ENCODE peak calls at places on chromosomes 12 and 14, in seven cellular contexts. One of them, this sample, is unnamed.

GRCh38 chr12:116194935-116195431 is 82.5 kb downstream of the MED13L start:
- DNase-seq in omental fat pad: no peak
- DNase-seq in glutamatergic neuron: no peak
- DNase-seq in pons: no peak
- DNase-seq in tibial nerve: no peak
- DNase-seq in stimulated activated CD8-positive, alpha-beta memory T cell treated with anti-CD3 and anti-CD28 coated beads, Interleukin-15, amount 100 ng/mL, for 4 hours: peak
- DNase-seq in nephron progenitor cell: no peak
- DNase-seq in this sample: no peak

GRCh38 chr12:106080111-106080732 is 58.5 kb downstream of the NUAK1 start:
- DNase-seq in omental fat pad: no peak
- DNase-seq in pons: no peak
- DNase-seq in stimulated activated CD8-positive, alpha-beta memory T cell treated with anti-CD3 and anti-CD28 coated beads, Interleukin-15, amount 100 ng/mL, for 4 hours: no peak
- DNase-seq in tibial nerve: no peak
- DNase-seq in nephron progenitor cell: no peak
- DNase-seq in glutamatergic neuron: no peak
- DNase-seq in this sample: no peak

GRCh38 chr12:54074308-54074707 is 20.7 kb downstream of the HOXC4 start:
- DNase-seq in glutamatergic neuron: no peak
- DNase-seq in omental fat pad: no peak
- DNase-seq in pons: no peak
- DNase-seq in tibial nerve: no peak
- DNase-seq in nephron progenitor cell: no peak
- DNase-seq in stimulated activated CD8-positive, alpha-beta memory T cell treated with anti-CD3 and anti-CD28 coated beads, Interleukin-15, amount 100 ng/mL, for 4 hours: no peak
- DNase-seq in this sample: no peak

GRCh38 chr14:24271134-24271833 is at the start of gene RABGGTA:
- DNase-seq in stimulated activated CD8-positive, alpha-beta memory T cell treated with anti-CD3 and anti-CD28 coated beads, Interleukin-15, amount 100 ng/mL, for 4 hours: peak
- DNase-seq in omental fat pad: no peak
- DNase-seq in pons: peak
- DNase-seq in glutamatergic neuron: peak
- DNase-seq in nephron progenitor cell: peak
- DNase-seq in tibial nerve: peak
- DNase-seq in this sample: peak

GRCh38 chr12:116892318-116892717 is 11.1 kb upstream of the HRK start:
- DNase-seq in omental fat pad: no peak
- DNase-seq in stimulated activated CD8-positive, alpha-beta memory T cell treated with anti-CD3 and anti-CD28 coated beads, Interleukin-15, amount 100 ng/mL, for 4 hours: no peak
- DNase-seq in tibial nerve: no peak
- DNase-seq in nephron progenitor cell: no peak
- DNase-seq in glutamatergic neuron: no peak
- DNase-seq in pons: no peak
- DNase-seq in this sample: no peak

GRCh38 chr12:130121246-130122005 is 40.8 kb upstream of the FZD10 start:
- DNase-seq in glutamatergic neuron: no peak
- DNase-seq in omental fat pad: no peak
- DNase-seq in stimulated activated CD8-positive, alpha-beta memory T cell treated with anti-CD3 and anti-CD28 coated beads, Interleukin-15, amount 100 ng/mL, for 4 hours: no peak
- DNase-seq in nephron progenitor cell: no peak
- DNase-seq in tibial nerve: no peak
- DNase-seq in pons: no peak
- DNase-seq in this sample: no peak

GRCh38 chr12:117045175-117045997 is 53.8 kb downstream of the TESC start:
- DNase-seq in stimulated activated CD8-positive, alpha-beta memory T cell treated with anti-CD3 and anti-CD28 coated beads, Interleukin-15, amount 100 ng/mL, for 4 hours: no peak
- DNase-seq in omental fat pad: no peak
- DNase-seq in tibial nerve: no peak
- DNase-seq in glutamatergic neuron: no peak
- DNase-seq in pons: peak
- DNase-seq in nephron progenitor cell: no peak
- DNase-seq in this sample: no peak

GRCh38 chr12:1093166-1093751 is 102.2 kb downstream of the ERC1 start:
- DNase-seq in glutamatergic neuron: no peak
- DNase-seq in nephron progenitor cell: peak
- DNase-seq in omental fat pad: no peak
- DNase-seq in stimulated activated CD8-positive, alpha-beta memory T cell treated with anti-CD3 and anti-CD28 coated beads, Interleukin-15, amount 100 ng/mL, for 4 hours: no peak
- DNase-seq in tibial nerve: no peak
- DNase-seq in pons: peak
- DNase-seq in this sample: no peak

GRCh38 chr14:93903342-93904184 is 23.6 kb upstream of the FAM181A start:
- DNase-seq in nephron progenitor cell: peak
- DNase-seq in tibial nerve: no peak
- DNase-seq in glutamatergic neuron: peak
- DNase-seq in stimulated activated CD8-positive, alpha-beta memory T cell treated with anti-CD3 and anti-CD28 coated beads, Interleukin-15, amount 100 ng/mL, for 4 hours: no peak
- DNase-seq in omental fat pad: no peak
- DNase-seq in pons: no peak
- DNase-seq in this sample: no peak

GRCh38 chr12:92556141-92556540 is 146.6 kb upstream of the PLEKHG7 start:
- DNase-seq in nephron progenitor cell: no peak
- DNase-seq in tibial nerve: no peak
- DNase-seq in omental fat pad: no peak
- DNase-seq in pons: no peak
- DNase-seq in stimulated activated CD8-positive, alpha-beta memory T cell treated with anti-CD3 and anti-CD28 coated beads, Interleukin-15, amount 100 ng/mL, for 4 hours: no peak
- DNase-seq in glutamatergic neuron: no peak
- DNase-seq in this sample: no peak

GRCh38 chr12:65798903-65799302 is 25.4 kb upstream of the HMGA2 start:
- DNase-seq in pons: no peak
- DNase-seq in glutamatergic neuron: peak
- DNase-seq in omental fat pad: no peak
- DNase-seq in nephron progenitor cell: no peak
- DNase-seq in stimulated activated CD8-positive, alpha-beta memory T cell treated with anti-CD3 and anti-CD28 coated beads, Interleukin-15, amount 100 ng/mL, for 4 hours: no peak
- DNase-seq in tibial nerve: no peak
- DNase-seq in this sample: no peak

GRCh38 chr12:20946732-20947131 is 136.2 kb downstream of the SLCO1B3 start:
- DNase-seq in nephron progenitor cell: peak
- DNase-seq in pons: no peak
- DNase-seq in stimulated activated CD8-positive, alpha-beta memory T cell treated with anti-CD3 and anti-CD28 coated beads, Interleukin-15, amount 100 ng/mL, for 4 hours: no peak
- DNase-seq in glutamatergic neuron: peak
- DNase-seq in tibial nerve: no peak
- DNase-seq in omental fat pad: no peak
- DNase-seq in this sample: no peak

GRCh38 chr12:80195143-80195726 is 95.9 kb downstream of the OTOGL start:
- DNase-seq in tibial nerve: no peak
- DNase-seq in glutamatergic neuron: no peak
- DNase-seq in omental fat pad: no peak
- DNase-seq in nephron progenitor cell: peak
- DNase-seq in stimulated activated CD8-positive, alpha-beta memory T cell treated with anti-CD3 and anti-CD28 coated beads, Interleukin-15, amount 100 ng/mL, for 4 hours: no peak
- DNase-seq in pons: no peak
- DNase-seq in this sample: no peak

This sample was measured in uterus.